ENCODE peak calls at places on chromosomes 13 and 19, in six cellular contexts. E, A, D, I, O and X are unnamed samples.

GRCh38 chr19:32581704-32582164 is 744 bp downstream of the PDCD5 start:
- DNase-seq in O (peak), A (no peak), I (no peak), E (no peak), D (no peak), X (peak)

GRCh38 chr19:30096596-30097370 is 154.7 kb downstream of the URI1 start:
- DNase-seq in E (no peak), O (no peak), I (no peak), D (no peak), A (no peak), X (no peak)

GRCh38 chr13:99377641-99378040 is 70.4 kb upstream of the GPR183 start:
- DNase-seq in D (no peak), E (no peak), A (no peak), I (no peak), O (no peak), X (no peak)

GRCh38 chr13:98470920-98471319 is 106.0 kb downstream of the STK24 start:
- DNase-seq in D (no peak), O (no peak), I (no peak), E (no peak), A (no peak), X (no peak)

GRCh38 chr13:27125357-27126282 is 46.0 kb downstream of the USP12 start:
- DNase-seq in A (no peak), D (no peak), O (no peak), I (no peak), E (no peak), X (no peak)

GRCh38 chr13:76730220-76730619 is 156.0 kb downstream of the KCTD12 start:
- DNase-seq in A (no peak), D (no peak), I (peak), O (no peak), E (no peak), X (no peak)

GRCh38 chr19:41564515-41565383 is 11.2 kb upstream of the CEACAM21 start:
- DNase-seq in E (peak), I (no peak), A (no peak), O (no peak), D (no peak), X (no peak)

GRCh38 chr19:5103812-5104410 is 135.0 kb downstream of the KDM4B start:
- DNase-seq in E (no peak), I (no peak), D (no peak), A (no peak), O (no peak), X (no peak)

GRCh38 chr19:55069137-55069858 is 6.3 kb upstream of the RDH13 start:
- DNase-seq in I (peak), D (no peak), E (no peak), O (no peak), A (no peak), X (peak)

GRCh38 chr19:2556221-2557092 is 80.5 kb downstream of the GADD45B start:
- DNase-seq in A (no peak), O (no peak), I (no peak), D (no peak), E (no peak), X (no peak)

GRCh38 chr13:99215466-99215865 is 14.8 kb downstream of the UBAC2 start:
- DNase-seq in E (no peak), A (peak), I (no peak), D (no peak), O (no peak), X (no peak)

GRCh38 chr13:39784347-39784746 is 128.9 kb downstream of the COG6 start:
- DNase-seq in O (peak), A (no peak), D (no peak), E (no peak), I (no peak), X (no peak)

GRCh38 chr19:14545716-14546082 is 16.3 kb downstream of the TECR start:
- DNase-seq in O (no peak), D (no peak), E (no peak), A (no peak), I (no peak), X (no peak)

GRCh38 chr19:4229179-4229931 is at the start of gene EBI3:
- DNase-seq in A (peak), D (no peak), I (no peak), E (peak), O (no peak), X (peak)

GRCh38 chr13:51235756-51236564 is 13.8 kb downstream of the FAM124A start:
- DNase-seq in I (no peak), O (no peak), D (no peak), E (no peak), A (no peak), X (no peak)

GRCh38 chr13:113321546-113321945 is 24.5 kb downstream of the LAMP1 start:
- DNase-seq in E (no peak), D (no peak), I (no peak), A (no peak), O (no peak), X (no peak)

GRCh38 chr19:30367421-30367820 is 4.8 kb upstream of the ZNF536 start:
- DNase-seq in I (no peak), O (no peak), E (no peak), A (no peak), D (no peak), X (no peak)

GRCh38 chr13:105442941-105443340 is 1092.5 kb downstream of the EFNB2 start:
- DNase-seq in A (no peak), D (peak), I (no peak), E (no peak), O (peak), X (peak)

GRCh38 chr19:14383556-14383897 is 2.3 kb downstream of the ADGRE5 start:
- DNase-seq in O (peak), I (no peak), A (no peak), E (no peak), D (no peak), X (no peak)

GRCh38 chr19:41776700-41777099 is 19.7 kb upstream of the CEACAM3 start:
- DNase-seq in I (no peak), O (no peak), D (no peak), E (no peak), A (no peak), X (no peak)